ENCODE peak calls at places on chromosomes 7 and 10, in six cellular contexts. H is body of pancreas, P is MM.1S, E is A549, J is cardiac fibroblast, L is NCI-H774. F is an unnamed sample.

GRCh38 chr7:27868117-27868516 is 128.2 kb downstream of the TAX1BP1 start:
- DNase-seq in H (no peak), P (no peak), E (no peak), J (peak), L (no peak), F (no peak)

GRCh38 chr10:132113766-132114365 is 48.1 kb downstream of the JAKMIP3 start:
- DNase-seq in H (no peak), P (no peak), E (no peak), J (no peak), L (no peak), F (no peak)

GRCh38 chr10:131921191-131921590 is 20.4 kb downstream of the PPP2R2D start:
- DNase-seq in H (no peak), P (no peak), E (no peak), J (no peak), L (no peak), F (no peak)

GRCh38 chr10:27529010-27529783 is 25.1 kb downstream of the RAB18 start:
- DNase-seq in H (no peak), P (no peak), E (peak), J (peak), L (no peak), F (no peak)

GRCh38 chr10:5644930-5645329 is 21.5 kb downstream of the ASB13 start:
- DNase-seq in H (no peak), P (no peak), E (no peak), J (no peak), L (no peak), F (no peak)

GRCh38 chr7:65951837-65952578 is 30.0 kb downstream of the GUSB start:
- DNase-seq in H (peak), P (no peak), E (peak), J (peak), L (peak), F (peak)

GRCh38 chr10:62456611-62457101 is 82.5 kb downstream of the ZNF365 start:
- DNase-seq in H (peak), P (peak), E (no peak), J (no peak), L (no peak), F (no peak)

GRCh38 chr7:84175461-84175860 is 19.1 kb downstream of the SEMA3A start:
- DNase-seq in H (no peak), P (no peak), E (no peak), J (no peak), L (no peak), F (no peak)

GRCh38 chr10:10320981-10321380 is 696.7 kb upstream of the CELF2 start:
- DNase-seq in H (no peak), P (no peak), E (no peak), J (peak), L (no peak), F (no peak)

GRCh38 chr7:26880852-26881251 is 16.5 kb upstream of the SKAP2 start:
- DNase-seq in H (no peak), P (no peak), E (no peak), J (no peak), L (no peak), F (no peak)

GRCh38 chr10:17847586-17848296 is 38.6 kb downstream of the MRC1 start:
- DNase-seq in H (no peak), P (peak), E (no peak), J (peak), L (no peak), F (no peak)

GRCh38 chr10:129971381-129972144 is 7.5 kb upstream of the EBF3 start:
- DNase-seq in H (peak), P (peak), E (peak), J (peak), L (no peak), F (peak)

GRCh38 chr7:20598479-20599419 is 16.7 kb upstream of the ABCB5 start:
- DNase-seq in H (no peak), P (peak), E (peak), J (peak), L (peak), F (peak)

GRCh38 chr10:94545277-94546057 is at the start of gene HELLS:
- DNase-seq in H (peak), P (peak), E (peak), J (peak), L (peak), F (peak)

GRCh38 chr7:138871691-138872090 is 73.7 kb upstream of the ATP6V0A4 start:
- DNase-seq in H (no peak), P (no peak), E (no peak), J (no peak), L (no peak), F (no peak)

GRCh38 chr7:141483044-141483443 is 68.2 kb upstream of the AGK start:
- DNase-seq in H (no peak), P (no peak), E (peak), J (no peak), L (no peak), F (no peak)

GRCh38 chr10:110510086-110510485 is 12.4 kb downstream of the DUSP5 start:
- DNase-seq in H (no peak), P (no peak), E (no peak), J (no peak), L (no peak), F (no peak)

GRCh38 chr7:157551325-157552070 is 214.7 kb downstream of the DNAJB6 start:
- DNase-seq in H (no peak), P (no peak), E (no peak), J (no peak), L (no peak), F (no peak)

F was measured in NCI-H1417.